ENCODE peak calls at places on chromosomes 13 and 19, in six cellular contexts. A, S, V, R, T and B are unnamed samples.

GRCh38 chr13:32117696-32118095 is 86.1 kb downstream of the FRY start:
- DNase-seq in S (no peak), A (no peak), T (no peak), V (no peak), R (no peak), B (no peak)

GRCh38 chr13:44273991-44274810 is 99.4 kb upstream of the SERP2 start:
- DNase-seq in V (peak), T (peak), R (peak), A (no peak), S (no peak), B (peak)

GRCh38 chr13:46603165-46603603 is 50.2 kb downstream of the LRCH1 start:
- DNase-seq in T (no peak), R (no peak), V (no peak), S (no peak), A (no peak), B (peak)

GRCh38 chr13:76043882-76044281 is 407.8 kb downstream of the LMO7 start:
- DNase-seq in R (no peak), T (no peak), S (no peak), A (no peak), V (no peak), B (peak)

GRCh38 chr13:106474906-106475305 is 60.6 kb downstream of the EFNB2 start:
- DNase-seq in S (no peak), R (no peak), V (no peak), A (no peak), T (no peak), B (no peak)

GRCh38 chr19:50333737-50334617 is 4.8 kb upstream of the KCNC3 start:
- DNase-seq in S (peak), R (peak), V (no peak), A (no peak), T (no peak), B (no peak)

GRCh38 chr19:1655131-1655981 is 2.9 kb upstream of the TCF3 start:
- DNase-seq in T (no peak), V (no peak), S (no peak), R (no peak), A (no peak), B (no peak)

GRCh38 chr19:18490719-18491118 is 31.2 kb downstream of the ELL start:
- DNase-seq in A (no peak), S (no peak), V (no peak), R (no peak), T (no peak), B (no peak)

GRCh38 chr13:102197193-102197592 is 204.7 kb downstream of the FGF14 start:
- DNase-seq in S (no peak), R (no peak), A (no peak), T (no peak), V (peak), B (peak)

DNA sequence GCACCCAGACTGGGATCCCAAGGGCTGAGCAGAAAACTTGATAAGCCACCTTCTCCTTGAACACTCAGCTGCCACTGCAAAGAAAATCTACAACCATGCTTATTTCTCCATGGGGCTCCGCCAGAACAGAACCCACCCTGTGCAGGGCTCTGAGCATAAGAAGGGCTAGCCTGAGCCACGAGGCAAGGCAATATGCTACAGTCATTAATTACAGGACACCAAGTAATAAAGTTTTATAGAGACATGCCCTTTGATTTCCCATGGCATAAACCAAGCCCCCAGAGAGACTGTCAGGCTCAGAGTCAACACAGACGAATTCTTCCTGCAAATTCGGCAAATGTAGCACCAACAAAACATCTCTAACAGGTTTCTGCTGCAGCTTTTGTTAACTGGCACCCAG is 5.7 kb downstream of the PEPD start:
- DNase-seq in T (no peak), A (no peak), S (no peak), R (no peak), V (no peak), B (no peak)
- H3K4me3 ChIP-seq in T (no peak), A (no peak), S (no peak), R (no peak), V (no peak), B (no peak)

GRCh38 chr13:23628250-23628649 is 58.0 kb downstream of the TNFRSF19 start:
- DNase-seq in R (no peak), S (no peak), V (no peak), A (no peak), T (no peak), B (no peak)
- TF ChIP-seq CTCF in R (no peak), S (no peak), V (no peak), A (no peak), T (no peak), B (no peak)

GRCh38 chr13:112254061-112254818 is 121.9 kb upstream of the SPACA7 start:
- DNase-seq in T (no peak), V (no peak), S (no peak), R (no peak), A (no peak), B (no peak)

GRCh38 chr13:112252744-112253590 is 123.2 kb upstream of the SPACA7 start:
- DNase-seq in A (no peak), R (no peak), S (no peak), T (no peak), V (no peak), B (no peak)

GRCh38 chr13:112253631-112254030 is 122.5 kb upstream of the SPACA7 start:
- DNase-seq in T (no peak), V (no peak), S (no peak), A (no peak), R (no peak), B (no peak)

GRCh38 chr13:112255550-112256120 is 120.5 kb upstream of the SPACA7 start:
- DNase-seq in V (no peak), R (no peak), S (no peak), A (no peak), T (no peak), B (no peak)

GRCh38 chr13:112254900-112255299 is 121.3 kb upstream of the SPACA7 start:
- DNase-seq in V (no peak), A (no peak), R (no peak), S (no peak), T (no peak), B (no peak)
- H3K4me3 ChIP-seq in V (no peak), A (no peak), R (no peak), S (no peak), T (no peak), B (no peak)

GRCh38 chr19:15075801-15076200 is 6.2 kb upstream of the OR1I1 start:
- DNase-seq in S (no peak), A (no peak), T (no peak), V (no peak), R (no peak), B (no peak)
- TF ChIP-seq CTCF in S (no peak), A (no peak), T (no peak), V (no peak), R (no peak), B (no peak)